ENCODE peak calls at places on chromosomes 11 and 22, in four cellular contexts. X is K562, R is sigmoid colon, N is A549. H is an unnamed sample.

GRCh38 chr22:47000888-47001287 is 238.4 kb downstream of the TBC1D22A start:
- DNase-seq in X (no peak), R (no peak), N (no peak), H (no peak)

GRCh38 chr11:41989173-41989572 is 529.7 kb upstream of the LRRC4C start:
- DNase-seq in X (no peak), R (no peak), N (no peak), H (no peak)

GRCh38 chr11:92227233-92227593 is 2.6 kb downstream of the FAT3 start:
- DNase-seq in X (no peak), R (no peak), N (no peak), H (no peak)

GRCh38 chr11:62574363-62575057 is 819 bp upstream of the EEF1G start:
- DNase-seq in X (peak; percentile 52), R (no peak), N (no peak), H (peak; percentile 50)

GRCh38 chr11:116930177-116930576 is 92.8 kb upstream of the APOA1 start:
- DNase-seq in X (no peak), R (no peak), N (no peak), H (no peak)

GRCh38 chr22:33811686-33812085 is 108.6 kb downstream of the LARGE1 start:
- DNase-seq in X (no peak), R (peak; percentile 95), N (no peak), H (no peak)

GRCh38 chr22:21937821-21938070 is 14.9 kb downstream of the PPM1F start:
- DNase-seq in X (no peak), R (no peak), N (no peak), H (no peak)

GRCh38 chr11:85680897-85681296 is 5.1 kb downstream of the CCDC89 start:
- DNase-seq in X (no peak), R (no peak), N (no peak), H (no peak)

GRCh38 chr11:9660886-9661285 is 3.0 kb upstream of the SWAP70 start:
- DNase-seq in X (no peak), R (no peak), N (peak; percentile 74), H (no peak)

GRCh38 chr11:30481385-30481784 is 104.8 kb downstream of the MPPED2 start:
- DNase-seq in X (no peak), R (no peak), N (no peak), H (no peak)

GRCh38 chr22:45626198-45626651 is 45.4 kb upstream of the ATXN10 start:
- DNase-seq in X (peak; percentile 43), R (no peak), N (peak; percentile 91), H (no peak)

GRCh38 chr22:50114221-50114981 is 24.6 kb downstream of the MOV10L1 start:
- DNase-seq in X (no peak), R (no peak), N (no peak), H (no peak)

GRCh38 chr11:134438533-134438932 is 26.5 kb upstream of the B3GAT1 start:
- DNase-seq in X (no peak), R (peak; percentile 40), N (no peak), H (no peak)

GRCh38 chr11:76086713-76087635 is 119.3 kb downstream of the WNT11 start:
- DNase-seq in X (no peak), R (no peak), N (no peak), H (no peak)

GRCh38 chr11:101442936-101443521 is 140.8 kb downstream of the TRPC6 start:
- DNase-seq in X (no peak), R (no peak), N (no peak), H (no peak)

DNA sequence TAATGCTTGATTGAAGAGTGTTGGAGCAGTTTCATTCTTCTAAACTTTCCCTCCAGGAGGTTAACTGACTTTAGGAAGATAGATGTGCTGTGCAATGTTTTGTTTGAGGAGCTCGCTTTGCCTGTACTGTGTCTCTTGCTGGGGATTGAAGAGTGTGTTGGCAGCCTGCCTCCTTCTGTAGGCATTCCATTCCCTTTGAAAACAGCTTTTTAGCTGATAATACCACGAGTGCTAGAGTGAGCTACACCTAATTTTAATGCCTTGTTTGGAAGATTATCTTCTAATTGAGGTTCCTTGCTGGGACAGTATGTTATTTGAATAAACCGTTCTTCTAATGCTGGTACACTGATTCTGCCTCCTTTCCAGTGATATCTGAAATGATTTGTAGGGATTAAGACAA is 7.2 kb downstream of the DDX10 start:
- DNase-seq in X (no peak), R (no peak), N (no peak), H (peak; percentile 60)
- H3K27ac ChIP-seq in X (no peak overlapping the region), R (no peak overlapping the region), N (no peak overlapping the region), H (no peak overlapping the region)

GRCh38 chr11:48107188-48107704 is 109.4 kb upstream of the OR4B1 start:
- DNase-seq in X (no peak), R (no peak), N (no peak), H (no peak)

GRCh38 chr11:48108231-48109045 is 108.2 kb upstream of the OR4B1 start:
- DNase-seq in X (no peak), R (no peak), N (no peak), H (no peak)

GRCh38 chr11:48105096-48105990 is 111.3 kb upstream of the OR4B1 start:
- DNase-seq in X (no peak), R (no peak), N (no peak), H (no peak)

GRCh38 chr11:48104562-48104924 is 112.1 kb upstream of the OR4B1 start:
- DNase-seq in X (no peak), R (no peak), N (no peak), H (no peak)

GRCh38 chr11:48106166-48106565 is 110.4 kb upstream of the OR4B1 start:
- DNase-seq in X (no peak), R (no peak), N (no peak), H (no peak)
- H3K4me1 ChIP-seq in X (peaks cover 13% of the 10 kb centered on the region), R (peaks cover 31% of the 10 kb centered on the region), N (peaks cover 94% of the 10 kb centered on the region), H (no peaks in the 10 kb centered on the region)

GRCh38 chr22:28759861-28760560 is 12.5 kb upstream of the CCDC117 start:
- DNase-seq in X (no peak), R (no peak), N (peak; percentile 18), H (no peak)
- TF ChIP-seq EP300 in X (no peak), R (no peak), N (peak; percentile 34), H (no peak)

DNA sequence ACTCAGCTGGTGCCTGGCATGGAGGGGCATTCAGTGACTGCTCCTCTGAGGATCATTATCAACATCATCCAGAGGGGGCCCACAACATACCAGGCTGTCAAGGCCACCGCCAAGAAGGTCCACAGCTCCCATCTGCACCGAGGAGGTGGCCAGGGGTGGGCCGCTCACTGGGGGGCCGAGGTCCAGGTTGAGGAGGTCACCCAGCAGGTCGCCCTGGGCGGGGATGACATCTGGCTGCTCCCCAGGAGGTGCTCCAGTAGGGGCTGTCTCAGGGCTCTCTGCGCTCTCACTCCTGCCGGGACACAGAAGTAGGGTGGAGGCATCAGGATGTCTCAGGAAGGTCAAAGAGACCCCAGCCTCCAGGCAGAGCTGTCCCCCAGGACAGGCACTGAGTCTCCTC is 25.1 kb upstream of the RASL10A start:
- DNase-seq in X (no peak), R (no peak), N (no peak), H (no peak)
- H3K27ac ChIP-seq in X (no peak overlapping the region), R (no peak overlapping the region), N (no peak overlapping the region), H (no peak overlapping the region)

DNA sequence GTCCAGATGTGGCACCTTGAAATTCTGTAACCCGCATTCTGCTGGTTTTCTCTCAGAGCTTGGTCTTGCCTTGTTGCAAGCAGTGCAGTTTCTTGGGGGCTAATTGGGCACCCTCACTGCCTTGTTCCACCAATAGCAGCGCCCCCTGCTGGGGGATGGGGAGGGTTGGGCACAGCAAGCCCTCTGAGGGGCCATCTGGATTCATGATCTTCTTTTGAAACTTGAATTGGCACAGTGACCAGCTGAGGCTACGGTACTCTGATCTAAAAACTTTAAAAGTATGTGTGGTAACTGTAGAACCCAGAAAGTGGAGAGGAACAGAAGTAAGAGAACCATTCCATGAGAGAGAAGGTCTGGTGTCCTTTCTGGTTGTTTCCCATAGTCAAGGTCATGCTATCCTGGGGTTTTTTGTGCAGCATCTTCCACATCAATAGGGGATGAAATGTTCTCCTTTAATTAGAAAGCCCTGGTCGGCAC is 64.2 kb downstream of the MED15 start:
- DNase-seq in X (peak; percentile 99), R (no peak), N (peak; percentile 21), H (no peak)
- H3K4me1 ChIP-seq in X (no peaks in the 10 kb centered on the region), R (peaks cover 33% of the 10 kb centered on the region), N (peaks cover 49% of the 10 kb centered on the region), H (peaks cover 17% of the 10 kb centered on the region)

GRCh38 chr11:68099474-68100405 is 21.4 kb downstream of the CHKA start:
- DNase-seq in X (no peak), R (no peak), N (no peak), H (peak; percentile 63)
- TF ChIP-seq EP300 in X (peak; percentile 47), R (no peak), N (no peak), H (no peak)